ENCODE peak calls at places on chromosomes 7 and 10, in seven cellular contexts. S is NCI-H345; A is effector CD4-positive, alpha-beta T cell; K is CD4-positive, alpha-beta T cell; F is PC-3; L is adipocyte; J is GM12891. G is an unnamed sample.

GRCh38 chr7:17559388-17559787 is 260.9 kb downstream of the AHR start:
- DNase-seq in S (no peak), A (no peak), K (no peak), F (peak), L (no peak), J (no peak), G (peak)

GRCh38 chr10:91788527-91788926 is 9.7 kb upstream of the TNKS2 start:
- DNase-seq in S (no peak), A (no peak), K (no peak), F (peak), L (no peak), J (no peak), G (no peak)

GRCh38 chr7:47581821-47582747 is at the start of gene TNS3:
- DNase-seq in S (no peak), A (no peak), K (no peak), F (peak), L (peak), J (no peak), G (peak)

GRCh38 chr7:45698527-45699309 is 124.5 kb downstream of the ADCY1 start:
- DNase-seq in S (no peak), A (no peak), K (no peak), F (no peak), L (no peak), J (no peak), G (no peak)

GRCh38 chr10:127576751-127577161 is 27.6 kb downstream of the NPS start:
- DNase-seq in S (no peak), A (no peak), K (no peak), F (no peak), L (no peak), J (no peak), G (no peak)

GRCh38 chr7:156545989-156546388 is 94.6 kb upstream of the RNF32 start:
- DNase-seq in S (peak), A (no peak), K (no peak), F (no peak), L (no peak), J (no peak), G (no peak)

GRCh38 chr10:122402548-122403131 is 28.1 kb downstream of the PLEKHA1 start:
- DNase-seq in S (no peak), A (no peak), K (no peak), F (no peak), L (no peak), J (no peak), G (no peak)

GRCh38 chr10:122525788-122526187 is 34.8 kb upstream of the DMBT1 start:
- DNase-seq in S (peak), A (no peak), K (no peak), F (peak), L (no peak), J (no peak), G (no peak)

GRCh38 chr10:121838931-121839330 is 88.9 kb downstream of the ATE1 start:
- DNase-seq in S (no peak), A (no peak), K (no peak), F (no peak), L (no peak), J (no peak), G (no peak)

GRCh38 chr7:135645296-135645904 is 16.9 kb upstream of the STMP1 start:
- DNase-seq in S (peak), A (no peak), K (no peak), F (peak), L (peak), J (no peak), G (peak)